ENCODE peak calls at places on chromosomes 16 and 17, in six cellular contexts. R is osteoblast; U is mammary epithelial cell; A is stimulated activated CD8-positive, alpha-beta memory T cell treated with anti-CD3 and anti-CD28 coated beads, Interleukin-7, amount 100 ng/mL, for 48 hours; D is NCI-H187; B is HuH-7.5. Q is an unnamed sample.

GRCh38 chr17:6279659-6280058 is 155.3 kb downstream of the AIPL1 start:
- DNase-seq in B (peak; percentile 25), A (no peak), R (no peak), U (peak; percentile 88), D (no peak), Q (no peak)

GRCh38 chr17:28030386-28030785 is 12.1 kb upstream of the NLK start:
- DNase-seq in A (no peak), R (no peak), U (no peak), D (peak; percentile 2), B (no peak), Q (no peak)

GRCh38 chr16:51399908-51400670 is 249.0 kb upstream of the SALL1 start:
- DNase-seq in R (peak; percentile 1), A (no peak), U (no peak), B (no peak), D (no peak), Q (no peak)

GRCh38 chr16:4240624-4241023 is 1.3 kb downstream of the SRL start:
- DNase-seq in R (no peak), U (no peak), A (no peak), D (no peak), B (no peak), Q (no peak)

GRCh38 chr17:80354381-80354780 is 60.6 kb upstream of the ENDOV start:
- DNase-seq in D (no peak), B (no peak), A (no peak), U (no peak), R (peak; percentile 59), Q (no peak)

GRCh38 chr17:63546308-63547082 is 3.8 kb upstream of the DCAF7 start:
- DNase-seq in A (no peak), R (peak; percentile 21), B (no peak), U (no peak), D (no peak), Q (no peak)

GRCh38 chr16:85824161-85825135 is 25.0 kb downstream of the COX4I1 start:
- DNase-seq in R (no peak), B (no peak), D (no peak), A (no peak), U (no peak), Q (no peak)

GRCh38 chr17:81045590-81046095 is 10.7 kb downstream of the BAIAP2 start:
- DNase-seq in D (no peak), R (no peak), U (no peak), A (no peak), B (no peak), Q (no peak)

GRCh38 chr17:55588858-55589257 is 77.6 kb upstream of the SMIM36 start:
- DNase-seq in B (no peak), U (no peak), A (no peak), D (no peak), R (no peak), Q (no peak)

GRCh38 chr17:77385750-77386501 is 245.2 kb downstream of the SEC14L1 start:
- DNase-seq in R (peak; percentile 96), A (no peak), U (no peak), B (no peak), D (no peak), Q (no peak)

GRCh38 chr16:13767215-13767614 is 152.7 kb upstream of the ERCC4 start:
- DNase-seq in B (no peak), U (no peak), R (no peak), A (no peak), D (no peak), Q (no peak)

GRCh38 chr16:31202402-31203385 is at the start of gene PYCARD:
- DNase-seq in D (no peak), R (peak; percentile 94), A (no peak), B (no peak), U (peak; percentile 49), Q (no peak)

GRCh38 chr16:49637933-49638695 is 217.8 kb downstream of the ZNF423 start:
- DNase-seq in B (no peak), U (no peak), A (no peak), R (peak; percentile 76), D (no peak), Q (no peak)

GRCh38 chr17:27381007-27381501 is 75.2 kb upstream of the KSR1 start:
- DNase-seq in A (peak; percentile 72), D (peak; percentile 5), B (peak; percentile 70), U (peak; percentile 23), R (peak; percentile 66), Q (no peak)

GRCh38 chr17:11682646-11683045 is 84.4 kb downstream of the DNAH9 start:
- DNase-seq in D (no peak), A (no peak), B (no peak), U (no peak), R (no peak), Q (no peak)